ENCODE peak calls at places on chromosomes 12 and 14, in nine cellular contexts. I, U, J, M, F, P, E, B and S are unnamed samples.

GRCh38 chr12:108301346-108301745 is 37.8 kb downstream of the CMKLR1 start:
- DNase-seq in P (no peak), I (no peak), E (no peak), B (no peak), U (no peak), F (no peak), M (no peak), J (no peak), S (no peak)

GRCh38 chr14:29236848-29237247 is 470.3 kb downstream of the FOXG1 start:
- DNase-seq in M (no peak), F (peak), J (no peak), E (no peak), B (no peak), I (peak), U (no peak), P (peak), S (peak)

GRCh38 chr14:85252011-85252410 is 277.9 kb upstream of the FLRT2 start:
- DNase-seq in F (no peak), M (no peak), J (no peak), B (no peak), U (no peak), E (no peak), P (peak), I (peak), S (peak)

GRCh38 chr14:75306917-75307699 is 28.5 kb downstream of the FOS start:
- DNase-seq in B (no peak), M (peak), I (no peak), J (no peak), P (peak), E (peak), F (no peak), U (peak), S (peak)

GRCh38 chr14:22484638-22485037 is 104.4 kb downstream of the DAD1 start:
- DNase-seq in J (no peak), B (no peak), M (no peak), I (no peak), E (no peak), F (no peak), U (no peak), P (peak), S (peak)

GRCh38 chr12:49953961-49954835 is 3.7 kb downstream of the AQP2 start:
- DNase-seq in B (no peak), J (no peak), U (no peak), E (no peak), I (no peak), P (no peak), M (no peak), F (no peak), S (no peak)

GRCh38 chr14:104614126-104614812 is 9.7 kb upstream of the TMEM179 start:
- DNase-seq in U (no peak), B (no peak), P (no peak), M (no peak), I (no peak), J (no peak), F (no peak), E (no peak), S (no peak)

GRCh38 chr12:64522316-64522715 is 70.4 kb downstream of the TBK1 start:
- DNase-seq in E (no peak), J (no peak), F (no peak), I (no peak), U (no peak), M (no peak), B (no peak), P (peak), S (peak)

GRCh38 chr12:52025301-52026172 is 18.8 kb downstream of the TAMALIN start:
- DNase-seq in I (peak), E (peak), F (peak), J (peak), U (no peak), P (peak), M (peak), B (peak), S (peak)

GRCh38 chr12:69129014-69129413 is 110.4 kb upstream of the CPSF6 start:
- DNase-seq in B (no peak), I (no peak), M (no peak), P (no peak), F (no peak), J (no peak), E (no peak), U (no peak), S (peak)

GRCh38 chr12:111444706-111445310 is 39.1 kb downstream of the SH2B3 start:
- DNase-seq in B (no peak), P (peak), E (peak), J (peak), I (no peak), F (peak), U (peak), M (peak), S (no peak)

GRCh38 chr14:74562515-74563232 is 49.4 kb downstream of the LTBP2 start:
- DNase-seq in U (no peak), M (no peak), E (no peak), P (no peak), F (no peak), J (no peak), B (no peak), I (no peak), S (no peak)

GRCh38 chr12:81083018-81083417 is 5.1 kb downstream of the ACSS3 start:
- DNase-seq in P (no peak), J (no peak), U (no peak), M (no peak), F (no peak), B (no peak), I (no peak), E (no peak), S (no peak)

GRCh38 chr12:91618281-91618680 is 435.7 kb upstream of the DCN start:
- DNase-seq in I (no peak), M (no peak), B (no peak), P (no peak), E (no peak), U (no peak), J (no peak), F (no peak), S (no peak)

GRCh38 chr14:52701223-52701622 is 5.8 kb upstream of the PSMC6 start:
- DNase-seq in B (no peak), J (no peak), I (no peak), E (no peak), M (peak), U (no peak), P (no peak), F (no peak), S (peak)

GRCh38 chr12:92759634-92760268 is 57.0 kb downstream of the PLEKHG7 start:
- DNase-seq in U (no peak), P (peak), I (peak), J (no peak), B (no peak), M (no peak), F (no peak), E (no peak), S (peak)